ENCODE peak calls at places on chromosomes 11 and 22, in nine cellular contexts. L is EH; O is stimulated activated CD8-positive, alpha-beta memory T cell treated with anti-CD3 and anti-CD28 coated beads, Interleukin-4, amount 100 ng/mL, for 48 hours; J is AG09309; M is psoas muscle; T is hippocampal formation; S is T follicular helper cell; X is NCI-H774; C is activated naive CD4-positive, alpha-beta T cell. P is an unnamed sample.

GRCh38 chr22:44129614-44129976 is 51.1 kb upstream of the PARVG start:
- DNase-seq in S (no peak), C (no peak), L (peak), O (no peak), M (no peak), J (no peak), X (no peak), T (peak), P (peak)

GRCh38 chr22:39138357-39138997 is 14.0 kb downstream of the CBX7 start:
- DNase-seq in O (no peak), J (no peak), S (no peak), M (no peak), T (no peak), X (no peak), L (no peak), C (no peak), P (no peak)

GRCh38 chr11:127017482-127017881 is 16.9 kb upstream of the KIRREL3 start:
- DNase-seq in M (no peak), S (no peak), X (no peak), O (no peak), L (peak), T (no peak), C (no peak), J (peak), P (no peak)

GRCh38 chr22:27984723-27985122 is 65.7 kb upstream of the PITPNB start:
- DNase-seq in C (no peak), M (no peak), L (no peak), T (no peak), J (no peak), S (no peak), O (no peak), X (no peak), P (no peak)

GRCh38 chr22:30253205-30253852 is 6.8 kb upstream of the LIF start:
- DNase-seq in J (no peak), L (peak), M (peak), C (no peak), O (no peak), S (no peak), X (peak), T (no peak), P (no peak)

GRCh38 chr11:43930868-43931716 is 11.3 kb upstream of the C11orf96 start:
- DNase-seq in S (no peak), X (no peak), J (no peak), T (no peak), M (no peak), C (no peak), O (no peak), L (peak), P (peak)

GRCh38 chr22:29871684-29872083 is 11.3 kb upstream of the MTMR3 start:
- DNase-seq in L (no peak), O (no peak), C (no peak), X (no peak), S (no peak), M (no peak), J (no peak), T (peak), P (no peak)

GRCh38 chr11:91435694-91436375 is 788.8 kb upstream of the FAT3 start:
- DNase-seq in L (no peak), M (no peak), J (no peak), O (no peak), T (no peak), X (no peak), C (no peak), S (no peak), P (no peak)

GRCh38 chr11:69382131-69383128 is 88.5 kb downstream of the MYEOV start:
- DNase-seq in X (peak), M (peak), S (no peak), O (no peak), L (no peak), C (no peak), J (no peak), T (no peak), P (no peak)

GRCh38 chr11:74437441-74437840 is 29.9 kb downstream of the KCNE3 start:
- DNase-seq in C (no peak), M (no peak), L (peak), T (no peak), X (no peak), S (no peak), J (no peak), O (no peak), P (peak)

GRCh38 chr22:37119872-37120271 is 10.4 kb upstream of the TMPRSS6 start:
- DNase-seq in O (no peak), C (no peak), S (no peak), T (no peak), L (no peak), J (no peak), M (no peak), X (no peak), P (no peak)

GRCh38 chr11:23405350-23405937 is 545.2 kb upstream of the CCDC179 start:
- DNase-seq in X (no peak), S (no peak), C (no peak), L (no peak), O (no peak), T (no peak), J (no peak), M (no peak), P (no peak)

GRCh38 chr11:85531498-85531897 is 95.6 kb downstream of the DLG2 start:
- DNase-seq in C (no peak), M (no peak), S (no peak), T (no peak), X (no peak), O (no peak), L (no peak), J (no peak), P (no peak)

GRCh38 chr11:34865261-34865660 is 50.9 kb downstream of the APIP start:
- DNase-seq in O (no peak), S (no peak), M (no peak), X (no peak), T (no peak), L (no peak), J (no peak), C (no peak), P (no peak)

GRCh38 chr11:108302121-108302785 is 79.4 kb downstream of the ATM start:
- DNase-seq in X (no peak), T (no peak), O (no peak), C (no peak), L (peak), J (no peak), S (no peak), M (no peak), P (no peak)

GRCh38 chr22:22565991-22566390 is 6.9 kb upstream of the PRAME start:
- DNase-seq in X (no peak), C (no peak), S (no peak), J (no peak), O (no peak), T (no peak), M (no peak), L (peak), P (no peak)

GRCh38 chr22:30705710-30706651 is 11.3 kb downstream of the OSBP2 start:
- DNase-seq in L (peak), T (no peak), S (no peak), O (peak), X (no peak), C (no peak), J (peak), M (peak), P (no peak)

GRCh38 chr22:31148516-31148915 is 8.2 kb upstream of the PLA2G3 start:
- DNase-seq in C (no peak), S (no peak), T (no peak), X (no peak), M (no peak), O (no peak), J (no peak), L (peak), P (peak)

GRCh38 chr11:29159552-29160465 is 857.0 kb downstream of the KCNA4 start:
- DNase-seq in C (no peak), J (peak), T (peak), M (no peak), S (no peak), X (peak), L (peak), O (no peak), P (peak)

GRCh38 chr22:38696606-38697005 is 4.1 kb downstream of the JOSD1 start:
- DNase-seq in M (no peak), L (peak), C (peak), T (no peak), J (peak), O (peak), X (no peak), S (no peak), P (peak)

GRCh38 chr11:72782081-72782920 is 11.5 kb downstream of the STARD10 start:
- DNase-seq in L (no peak), C (no peak), T (no peak), S (no peak), X (peak), O (no peak), M (no peak), J (no peak), P (no peak)